ENCODE peak calls at places on chromosomes 1 and 21, in nine cellular contexts. B is fibroblast of lung; N is GM23248; Q is cardiac muscle cell; W is aorta; C is mammary epithelial cell; U is ovary; S is endodermal cell; L is CD4-positive, CD25-positive, alpha-beta regulatory T cell. G is an unnamed sample.

GRCh38 chr1:231040019-231040799 is at the start of gene FAM89A:
- DNase-seq in W (peak; percentile 88), S (peak; percentile 85), N (peak; percentile 68), C (no peak), U (peak; percentile 82), L (peak; percentile 55), Q (peak; percentile 71), B (peak; percentile 28), G (peak; percentile 58)

GRCh38 chr1:216461466-216461865 is 38.2 kb upstream of the USH2A start:
- DNase-seq in W (no peak), L (no peak), N (no peak), B (no peak), C (no peak), S (no peak), Q (peak; percentile 23), U (no peak), G (no peak)

GRCh38 chr1:118960567-118961136 is 27.5 kb downstream of the TBX15 start:
- DNase-seq in W (no peak), L (no peak), N (peak; percentile 96), U (no peak), B (peak; percentile 71), S (no peak), Q (no peak), C (no peak), G (no peak)

GRCh38 chr21:36730291-36731281 is 31.7 kb downstream of the SIM2 start:
- DNase-seq in C (no peak), B (no peak), N (no peak), S (peak; percentile 9), W (peak; percentile 60), Q (no peak), L (no peak), U (no peak), G (no peak)

GRCh38 chr1:63317007-63317813 is 5.2 kb upstream of the FOXD3 start:
- DNase-seq in S (peak; percentile 98), U (no peak), N (peak; percentile 70), B (peak; percentile 53), L (no peak), Q (peak; percentile 64), W (peak; percentile 84), C (peak; percentile 68), G (peak; percentile 31)

GRCh38 chr21:35616090-35616489 is 444.2 kb downstream of the SETD4 start:
- DNase-seq in Q (no peak), U (no peak), L (no peak), W (no peak), B (peak; percentile 87), C (peak; percentile 40), N (peak; percentile 56), S (no peak), G (no peak)

GRCh38 chr21:28336299-28336698 is 656.4 kb downstream of the LTN1 start:
- DNase-seq in U (no peak), Q (peak; percentile 74), W (no peak), S (peak; percentile 57), C (peak; percentile 29), L (no peak), N (peak; percentile 87), B (peak; percentile 93), G (no peak)

GRCh38 chr1:41616563-41616962 is 132.1 kb upstream of the EDN2 start:
- DNase-seq in W (no peak), B (no peak), Q (no peak), N (no peak), S (no peak), C (no peak), U (no peak), L (no peak), G (no peak)

GRCh38 chr1:207956976-207957375 is 46.1 kb upstream of the CD34 start:
- DNase-seq in Q (no peak), L (no peak), S (no peak), B (no peak), U (no peak), W (no peak), N (no peak), C (no peak), G (no peak)

GRCh38 chr1:207962716-207963428 is 51.9 kb upstream of the CD34 start:
- DNase-seq in Q (no peak), B (peak; percentile 43), C (no peak), S (no peak), N (peak; percentile 70), W (peak; percentile 77), L (no peak), U (peak; percentile 60), G (peak; percentile 43)

GRCh38 chr1:207958376-207959139 is 47.6 kb upstream of the CD34 start:
- DNase-seq in S (no peak), B (no peak), U (no peak), Q (no peak), L (no peak), N (no peak), W (no peak), C (no peak), G (no peak)

GRCh38 chr1:207959995-207960745 is 49.2 kb upstream of the CD34 start:
- DNase-seq in C (no peak), Q (no peak), U (no peak), N (no peak), W (no peak), S (no peak), B (no peak), L (no peak), G (no peak)

GRCh38 chr1:207959141-207959825 is 48.4 kb upstream of the CD34 start:
- DNase-seq in U (peak; percentile 93), B (peak; percentile 40), Q (peak; percentile 60), W (peak; percentile 96), C (peak; percentile 17), L (no peak), N (peak; percentile 80), S (peak; percentile 81), G (no peak)
- H3K27ac ChIP-seq in U (peak overlapping the region; percentile 73), B (no peak overlapping the region), Q (no peak overlapping the region), W (peak overlapping the region; percentile 95), C (no peak overlapping the region), L (no peak overlapping the region), N (no peak overlapping the region), S (no peak overlapping the region), G (no peak overlapping the region)

GRCh38 chr1:151834239-151834638 is 2.6 kb upstream of the RORC start:
- DNase-seq in Q (no peak), N (no peak), L (no peak), U (no peak), W (no peak), B (no peak), C (no peak), S (no peak), G (no peak)

GRCh38 chr1:151837197-151837596 is 2.4 kb downstream of the C2CD4D start:
- DNase-seq in L (peak; percentile 31), N (no peak), B (no peak), W (no peak), S (no peak), Q (no peak), C (no peak), U (no peak), G (no peak)

GRCh38 chr1:151837841-151838490 is 1.7 kb downstream of the C2CD4D start:
- DNase-seq in W (no peak), U (peak; percentile 59), S (no peak), L (peak; percentile 32), B (no peak), N (peak; percentile 59), C (no peak), Q (peak; percentile 34), G (no peak)

GRCh38 chr1:151833172-151833571 is 1.6 kb upstream of the RORC start:
- DNase-seq in L (no peak), W (no peak), Q (no peak), N (no peak), S (no peak), B (no peak), U (no peak), C (no peak), G (no peak)

GRCh38 chr1:151835596-151835995 is 4.0 kb upstream of the RORC start:
- DNase-seq in S (no peak), W (no peak), B (no peak), U (no peak), Q (no peak), L (no peak), C (no peak), N (no peak), G (no peak)
- H3K27ac ChIP-seq in S (no peak overlapping the region), W (no peak overlapping the region), B (no peak overlapping the region), U (no peak overlapping the region), Q (no peak overlapping the region), L (no peak overlapping the region), C (no peak overlapping the region), N (no peak overlapping the region), G (no peak overlapping the region)

GRCh38 chr21:46180079-46180722 is 4.1 kb downstream of the SPATC1L start:
- DNase-seq in B (no peak), U (no peak), S (peak; percentile 47), C (no peak), L (no peak), N (no peak), W (no peak), Q (no peak), G (no peak)

GRCh38 chr21:46181436-46181835 is 2.8 kb downstream of the SPATC1L start:
- DNase-seq in W (peak; percentile 72), Q (no peak), B (no peak), S (no peak), N (no peak), L (no peak), C (no peak), U (no peak), G (no peak)

GRCh38 chr21:46180778-46181391 is 3.4 kb downstream of the SPATC1L start:
- DNase-seq in Q (no peak), B (no peak), U (no peak), W (peak; percentile 73), S (peak; percentile 45), C (no peak), N (no peak), L (no peak), G (no peak)

GRCh38 chr21:46179708-46180078 is 4.6 kb downstream of the SPATC1L start:
- DNase-seq in L (no peak), Q (no peak), S (no peak), U (no peak), W (peak; percentile 72), C (no peak), B (no peak), N (no peak), G (no peak)

DNA sequence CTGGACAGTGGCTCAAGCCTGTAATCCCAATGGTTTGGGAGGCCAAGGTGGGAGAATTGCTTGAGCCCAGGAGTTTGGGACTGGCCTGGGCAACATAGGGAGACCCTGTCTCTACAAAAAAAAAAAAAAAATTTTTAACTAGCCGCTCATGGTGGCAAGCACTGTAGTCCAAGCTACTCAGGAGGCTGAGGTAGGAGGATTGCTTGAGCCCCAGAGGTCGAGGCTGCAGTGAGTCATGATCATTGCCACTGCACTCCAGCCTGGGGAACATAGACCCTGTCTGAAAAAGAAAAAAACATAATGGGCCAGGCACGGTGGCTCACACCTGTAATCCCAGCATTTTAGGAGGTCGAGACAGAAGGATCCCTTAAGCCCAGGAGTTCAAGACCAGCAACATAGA is 5.3 kb downstream of the SPATC1L start:
- DNase-seq in N (no peak), W (no peak), B (no peak), L (no peak), S (no peak), C (no peak), U (no peak), Q (no peak), G (no peak)
- H3K27ac ChIP-seq in N (no peak overlapping the region), W (no peak overlapping the region), B (no peak overlapping the region), L (no peak overlapping the region), S (no peak overlapping the region), C (no peak overlapping the region), U (no peak overlapping the region), Q (no peak overlapping the region), G (no peak overlapping the region)

DNA sequence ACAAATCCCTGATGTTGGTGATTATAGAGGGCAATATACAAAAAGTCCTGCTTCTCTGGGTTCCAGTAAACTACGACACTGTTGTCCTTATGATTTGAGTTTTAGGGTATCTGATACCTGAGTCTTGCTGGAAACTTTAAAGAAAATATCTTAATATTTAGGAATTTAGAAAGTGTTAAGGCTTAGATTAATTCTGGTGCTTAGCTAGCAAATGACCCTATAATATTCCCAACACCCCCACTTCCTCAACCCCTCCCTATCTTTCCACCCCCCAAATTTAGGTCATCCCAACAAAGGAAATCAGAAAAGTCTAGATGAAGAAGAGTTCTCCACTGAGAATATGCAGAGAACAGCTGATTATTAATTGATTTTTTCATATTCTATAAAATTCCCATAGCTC is 11.6 kb downstream of the STX12 start:
- DNase-seq in Q (no peak), L (no peak), U (no peak), W (no peak), S (no peak), B (no peak), N (no peak), C (no peak), G (no peak)
- H3K27ac ChIP-seq in Q (no peak overlapping the region), L (no peak overlapping the region), U (no peak overlapping the region), W (no peak overlapping the region), S (no peak overlapping the region), B (no peak overlapping the region), N (no peak overlapping the region), C (no peak overlapping the region), G (no peak overlapping the region)